ENCODE peak calls at places on chromosomes 7 and 10, in five cellular contexts. H, T, J, R and U are unnamed samples.
A peak's percentile ranks its signal among the peaks of the same experiment; 100 is the strongest.

GRCh38 chr7:104240400-104240799 is 32.6 kb upstream of the ORC5 start:
- DNase-seq in R (no peak), J (no peak), H (no peak), T (no peak), U (no peak)

GRCh38 chr10:123860209-123860608 is 31.4 kb downstream of the CPXM2 start:
- DNase-seq in R (no peak), J (no peak), H (no peak), T (no peak), U (no peak)

GRCh38 chr10:96998329-96998888 is 166.3 kb downstream of the LCOR start:
- DNase-seq in T (no peak), H (peak; percentile 88), J (peak; percentile 90), R (no peak), U (no peak)

GRCh38 chr10:61987951-61988379 is 86.5 kb downstream of the ARID5B start:
- DNase-seq in J (no peak), H (no peak), T (no peak), R (no peak), U (no peak)

GRCh38 chr7:7435978-7436377 is 99.7 kb downstream of the COL28A1 start:
- DNase-seq in R (no peak), H (no peak), J (no peak), T (no peak), U (no peak)

GRCh38 chr10:77601488-77601887 is 36.1 kb downstream of the KCNMA1 start:
- DNase-seq in T (no peak), H (peak; percentile 48), R (no peak), J (no peak), U (no peak)

GRCh38 chr7:122887848-122888247 is 1.6 kb upstream of the CADPS2 start:
- DNase-seq in J (no peak), R (no peak), H (no peak), T (no peak), U (no peak)

GRCh38 chr7:129825005-129825553 is 127.7 kb downstream of the UBE2H start:
- DNase-seq in H (peak; percentile 92), R (peak; percentile 91), T (peak; percentile 60), J (no peak), U (peak; percentile 54)

GRCh38 chr7:25750738-25751529 is 401.1 kb upstream of the NFE2L3 start:
- DNase-seq in T (peak; percentile 18), R (no peak), J (no peak), H (no peak), U (no peak)

GRCh38 chr10:91689731-91690168 is 56.9 kb upstream of the PPP1R3C start:
- DNase-seq in J (peak; percentile 62), R (no peak), H (peak; percentile 51), T (no peak), U (no peak)

GRCh38 chr10:34743804-34744203 is 71.3 kb downstream of the PARD3 start:
- DNase-seq in R (no peak), T (peak; percentile 75), H (peak; percentile 76), J (peak; percentile 47), U (no peak)

GRCh38 chr7:123649956-123650355 is 5.7 kb upstream of the LMOD2 start:
- DNase-seq in R (no peak), J (peak; percentile 15), H (no peak), T (no peak), U (no peak)

GRCh38 chr10:112346774-112347173 is 27.1 kb upstream of the ACSL5 start:
- DNase-seq in J (no peak), R (no peak), T (no peak), H (no peak), U (no peak)

GRCh38 chr10:5588603-5589002 is 63.8 kb downstream of the CALML3 start:
- DNase-seq in H (no peak), J (no peak), R (no peak), T (no peak), U (no peak)

GRCh38 chr10:107814865-107815487 is 650.5 kb upstream of the SORCS1 start:
- DNase-seq in R (no peak), T (no peak), H (peak; percentile 73), J (peak; percentile 10), U (peak; percentile 76)

GRCh38 chr10:14648042-14648765 is 126.5 kb downstream of the FAM107B start:
- DNase-seq in T (peak; percentile 25), J (peak; percentile 77), H (peak; percentile 76), R (no peak), U (no peak)

GRCh38 chr7:146115665-146116451 is 743 bp upstream of the CNTNAP2 start:
- DNase-seq in J (peak; percentile 32), H (peak; percentile 33), R (no peak), T (peak; percentile 15), U (peak; percentile 34)

GRCh38 chr10:113517165-113517892 is 35.5 kb upstream of the HABP2 start:
- DNase-seq in R (no peak), J (no peak), H (no peak), T (no peak), U (no peak)

GRCh38 chr7:100430450-100431285 is 1.0 kb downstream of the MEPCE start:
- DNase-seq in J (no peak), R (no peak), H (peak; percentile 20), T (no peak), U (no peak)

GRCh38 chr10:120588311-120588710 is 131.3 kb downstream of the PLPP4 start:
- DNase-seq in H (no peak), T (no peak), J (peak; percentile 39), R (no peak), U (no peak)

GRCh38 chr7:114931656-114932011 is 9.7 kb downstream of the MDFIC start:
- DNase-seq in R (no peak), J (no peak), H (no peak), T (no peak), U (no peak)

GRCh38 chr10:70480254-70480861 is 1.8 kb downstream of the PALD1 start:
- DNase-seq in H (no peak), T (no peak), R (no peak), J (no peak), U (no peak)

GRCh38 chr7:112143567-112143966 is 62.6 kb downstream of the DOCK4 start:
- DNase-seq in R (no peak), H (no peak), T (no peak), J (peak; percentile 95), U (no peak)

GRCh38 chr7:141674702-141675101 is 27.3 kb downstream of the DENND11 start:
- DNase-seq in H (peak; percentile 48), J (no peak), T (no peak), R (no peak), U (no peak)